ENCODE peak calls at places on chromosomes 2 and 18, in ten cellular contexts. One of them, this sample, is unnamed.
A peak's percentile ranks its signal among the peaks of the same experiment; 100 is the strongest.

GRCh38 chr2:217798743-217799552 is 203.8 kb downstream of the TNS1 start:
- DNase-seq in stimulated activated CD8-positive, alpha-beta memory T cell treated with anti-CD3 and anti-CD28 coated beads, Interleukin-15, amount 100 ng/mL, for 1 hour: no peak
- DNase-seq in AG08395: no peak
- DNase-seq in T-helper 2 cell: no peak
- DNase-seq in aorta: peak; percentile 81
- DNase-seq in nephron progenitor cell: no peak
- DNase-seq in NCI-H1092 treated with DMSO at 0.1 percent for 48 hours: no peak
- DNase-seq in epithelial cell of esophagus: no peak
- DNase-seq in ACHN: no peak
- DNase-seq in PC-3: no peak
- DNase-seq in this sample: peak; percentile 21

GRCh38 chr2:121698318-121698930 is 38.3 kb downstream of the NIFK start:
- DNase-seq in ACHN: no peak
- DNase-seq in stimulated activated CD8-positive, alpha-beta memory T cell treated with anti-CD3 and anti-CD28 coated beads, Interleukin-15, amount 100 ng/mL, for 1 hour: no peak
- DNase-seq in aorta: no peak
- DNase-seq in epithelial cell of esophagus: no peak
- DNase-seq in PC-3: no peak
- DNase-seq in T-helper 2 cell: no peak
- DNase-seq in nephron progenitor cell: no peak
- DNase-seq in NCI-H1092 treated with DMSO at 0.1 percent for 48 hours: no peak
- DNase-seq in AG08395: no peak
- DNase-seq in this sample: no peak

GRCh38 chr2:55112229-55113016 is 62.2 kb upstream of the RTN4 start:
- DNase-seq in epithelial cell of esophagus: no peak
- DNase-seq in ACHN: no peak
- DNase-seq in PC-3: no peak
- DNase-seq in NCI-H1092 treated with DMSO at 0.1 percent for 48 hours: peak; percentile 48
- DNase-seq in nephron progenitor cell: peak; percentile 32
- DNase-seq in T-helper 2 cell: no peak
- DNase-seq in AG08395: peak; percentile 52
- DNase-seq in aorta: peak; percentile 89
- DNase-seq in stimulated activated CD8-positive, alpha-beta memory T cell treated with anti-CD3 and anti-CD28 coated beads, Interleukin-15, amount 100 ng/mL, for 1 hour: no peak
- DNase-seq in this sample: no peak

GRCh38 chr2:138003411-138003810 is 39.1 kb downstream of the HNMT start:
- DNase-seq in T-helper 2 cell: no peak
- DNase-seq in nephron progenitor cell: no peak
- DNase-seq in aorta: no peak
- DNase-seq in NCI-H1092 treated with DMSO at 0.1 percent for 48 hours: no peak
- DNase-seq in AG08395: no peak
- DNase-seq in epithelial cell of esophagus: peak; percentile 10
- DNase-seq in PC-3: no peak
- DNase-seq in stimulated activated CD8-positive, alpha-beta memory T cell treated with anti-CD3 and anti-CD28 coated beads, Interleukin-15, amount 100 ng/mL, for 1 hour: no peak
- DNase-seq in ACHN: no peak
- DNase-seq in this sample: no peak

GRCh38 chr2:28713582-28714292 is 37.9 kb upstream of the PPP1CB start:
- DNase-seq in AG08395: peak; percentile 52
- DNase-seq in aorta: no peak
- DNase-seq in NCI-H1092 treated with DMSO at 0.1 percent for 48 hours: no peak
- DNase-seq in T-helper 2 cell: no peak
- DNase-seq in ACHN: peak; percentile 57
- DNase-seq in PC-3: peak; percentile 40
- DNase-seq in stimulated activated CD8-positive, alpha-beta memory T cell treated with anti-CD3 and anti-CD28 coated beads, Interleukin-15, amount 100 ng/mL, for 1 hour: no peak
- DNase-seq in epithelial cell of esophagus: peak; percentile 80
- DNase-seq in nephron progenitor cell: no peak
- DNase-seq in this sample: no peak

GRCh38 chr2:236971919-236972381 is 113.7 kb upstream of the COPS8 start:
- DNase-seq in epithelial cell of esophagus: no peak
- DNase-seq in stimulated activated CD8-positive, alpha-beta memory T cell treated with anti-CD3 and anti-CD28 coated beads, Interleukin-15, amount 100 ng/mL, for 1 hour: no peak
- DNase-seq in T-helper 2 cell: no peak
- DNase-seq in aorta: no peak
- DNase-seq in PC-3: no peak
- DNase-seq in nephron progenitor cell: no peak
- DNase-seq in AG08395: no peak
- DNase-seq in NCI-H1092 treated with DMSO at 0.1 percent for 48 hours: no peak
- DNase-seq in ACHN: no peak
- DNase-seq in this sample: no peak

GRCh38 chr18:48788378-48788777 is 162.4 kb downstream of the SMAD7 start:
- DNase-seq in stimulated activated CD8-positive, alpha-beta memory T cell treated with anti-CD3 and anti-CD28 coated beads, Interleukin-15, amount 100 ng/mL, for 1 hour: no peak
- DNase-seq in PC-3: no peak
- DNase-seq in ACHN: no peak
- DNase-seq in T-helper 2 cell: no peak
- DNase-seq in aorta: no peak
- DNase-seq in epithelial cell of esophagus: no peak
- DNase-seq in nephron progenitor cell: no peak
- DNase-seq in AG08395: no peak
- DNase-seq in NCI-H1092 treated with DMSO at 0.1 percent for 48 hours: no peak
- DNase-seq in this sample: no peak

GRCh38 chr2:134253804-134254203 is at the start of gene MGAT5:
- DNase-seq in stimulated activated CD8-positive, alpha-beta memory T cell treated with anti-CD3 and anti-CD28 coated beads, Interleukin-15, amount 100 ng/mL, for 1 hour: no peak
- DNase-seq in aorta: no peak
- DNase-seq in epithelial cell of esophagus: peak; percentile 46
- DNase-seq in ACHN: no peak
- DNase-seq in AG08395: no peak
- DNase-seq in nephron progenitor cell: no peak
- DNase-seq in T-helper 2 cell: no peak
- DNase-seq in PC-3: peak; percentile 22
- DNase-seq in NCI-H1092 treated with DMSO at 0.1 percent for 48 hours: peak; percentile 91
- DNase-seq in this sample: no peak

GRCh38 chr2:40219141-40219540 is 232.7 kb downstream of the SLC8A1 start:
- DNase-seq in T-helper 2 cell: no peak
- DNase-seq in aorta: no peak
- DNase-seq in AG08395: no peak
- DNase-seq in ACHN: no peak
- DNase-seq in nephron progenitor cell: no peak
- DNase-seq in epithelial cell of esophagus: no peak
- DNase-seq in PC-3: no peak
- DNase-seq in stimulated activated CD8-positive, alpha-beta memory T cell treated with anti-CD3 and anti-CD28 coated beads, Interleukin-15, amount 100 ng/mL, for 1 hour: no peak
- DNase-seq in NCI-H1092 treated with DMSO at 0.1 percent for 48 hours: no peak
- DNase-seq in this sample: no peak

GRCh38 chr18:75360206-75360605 is 67.3 kb downstream of the SMIM21 start:
- DNase-seq in ACHN: no peak
- DNase-seq in AG08395: no peak
- DNase-seq in NCI-H1092 treated with DMSO at 0.1 percent for 48 hours: no peak
- DNase-seq in aorta: no peak
- DNase-seq in T-helper 2 cell: no peak
- DNase-seq in epithelial cell of esophagus: no peak
- DNase-seq in stimulated activated CD8-positive, alpha-beta memory T cell treated with anti-CD3 and anti-CD28 coated beads, Interleukin-15, amount 100 ng/mL, for 1 hour: no peak
- DNase-seq in PC-3: no peak
- DNase-seq in nephron progenitor cell: peak; percentile 39
- DNase-seq in this sample: no peak

GRCh38 chr2:168119519-168120141 is 127.8 kb downstream of the STK39 start:
- DNase-seq in epithelial cell of esophagus: peak; percentile 73
- DNase-seq in aorta: no peak
- DNase-seq in nephron progenitor cell: peak; percentile 35
- DNase-seq in NCI-H1092 treated with DMSO at 0.1 percent for 48 hours: peak; percentile 26
- DNase-seq in stimulated activated CD8-positive, alpha-beta memory T cell treated with anti-CD3 and anti-CD28 coated beads, Interleukin-15, amount 100 ng/mL, for 1 hour: no peak
- DNase-seq in AG08395: peak; percentile 43
- DNase-seq in T-helper 2 cell: no peak
- DNase-seq in ACHN: peak; percentile 73
- DNase-seq in PC-3: peak; percentile 77
- DNase-seq in this sample: peak; percentile 41

GRCh38 chr2:134676960-134677359 is 41.8 kb downstream of the TMEM163 start:
- DNase-seq in AG08395: no peak
- DNase-seq in stimulated activated CD8-positive, alpha-beta memory T cell treated with anti-CD3 and anti-CD28 coated beads, Interleukin-15, amount 100 ng/mL, for 1 hour: no peak
- DNase-seq in aorta: no peak
- DNase-seq in nephron progenitor cell: peak; percentile 10
- DNase-seq in epithelial cell of esophagus: no peak
- DNase-seq in PC-3: no peak
- DNase-seq in T-helper 2 cell: peak; percentile 27
- DNase-seq in NCI-H1092 treated with DMSO at 0.1 percent for 48 hours: no peak
- DNase-seq in ACHN: no peak
- DNase-seq in this sample: no peak

GRCh38 chr2:33437815-33438214 is 38.6 kb upstream of the RASGRP3 start:
- DNase-seq in T-helper 2 cell: no peak
- DNase-seq in stimulated activated CD8-positive, alpha-beta memory T cell treated with anti-CD3 and anti-CD28 coated beads, Interleukin-15, amount 100 ng/mL, for 1 hour: no peak
- DNase-seq in nephron progenitor cell: no peak
- DNase-seq in aorta: no peak
- DNase-seq in NCI-H1092 treated with DMSO at 0.1 percent for 48 hours: no peak
- DNase-seq in AG08395: no peak
- DNase-seq in PC-3: no peak
- DNase-seq in epithelial cell of esophagus: no peak
- DNase-seq in ACHN: no peak
- DNase-seq in this sample: no peak

GRCh38 chr18:62018034-62018760 is 125.4 kb upstream of the RNF152 start:
- DNase-seq in NCI-H1092 treated with DMSO at 0.1 percent for 48 hours: no peak
- DNase-seq in epithelial cell of esophagus: no peak
- DNase-seq in ACHN: no peak
- DNase-seq in stimulated activated CD8-positive, alpha-beta memory T cell treated with anti-CD3 and anti-CD28 coated beads, Interleukin-15, amount 100 ng/mL, for 1 hour: no peak
- DNase-seq in AG08395: peak; percentile 74
- DNase-seq in T-helper 2 cell: no peak
- DNase-seq in PC-3: no peak
- DNase-seq in aorta: peak; percentile 78
- DNase-seq in nephron progenitor cell: no peak
- DNase-seq in this sample: no peak

GRCh38 chr2:215878476-215879063 is 134.8 kb downstream of the MREG start:
- DNase-seq in ACHN: no peak
- DNase-seq in NCI-H1092 treated with DMSO at 0.1 percent for 48 hours: no peak
- DNase-seq in aorta: no peak
- DNase-seq in T-helper 2 cell: no peak
- DNase-seq in stimulated activated CD8-positive, alpha-beta memory T cell treated with anti-CD3 and anti-CD28 coated beads, Interleukin-15, amount 100 ng/mL, for 1 hour: no peak
- DNase-seq in PC-3: peak; percentile 73
- DNase-seq in nephron progenitor cell: no peak
- DNase-seq in epithelial cell of esophagus: peak; percentile 73
- DNase-seq in AG08395: peak; percentile 24
- DNase-seq in this sample: no peak

GRCh38 chr18:11741505-11742145 is 52.6 kb downstream of the GNAL start:
- DNase-seq in stimulated activated CD8-positive, alpha-beta memory T cell treated with anti-CD3 and anti-CD28 coated beads, Interleukin-15, amount 100 ng/mL, for 1 hour: no peak
- DNase-seq in ACHN: peak; percentile 36
- DNase-seq in NCI-H1092 treated with DMSO at 0.1 percent for 48 hours: no peak
- DNase-seq in PC-3: peak; percentile 42
- DNase-seq in AG08395: peak; percentile 30
- DNase-seq in nephron progenitor cell: no peak
- DNase-seq in T-helper 2 cell: no peak
- DNase-seq in epithelial cell of esophagus: peak; percentile 41
- DNase-seq in aorta: no peak
- DNase-seq in this sample: no peak

GRCh38 chr2:148524519-148524919 is 120.0 kb upstream of the EPC2 start:
- DNase-seq in T-helper 2 cell: peak; percentile 75
- DNase-seq in ACHN: no peak
- DNase-seq in AG08395: no peak
- DNase-seq in stimulated activated CD8-positive, alpha-beta memory T cell treated with anti-CD3 and anti-CD28 coated beads, Interleukin-15, amount 100 ng/mL, for 1 hour: no peak
- DNase-seq in aorta: no peak
- DNase-seq in NCI-H1092 treated with DMSO at 0.1 percent for 48 hours: no peak
- DNase-seq in nephron progenitor cell: no peak
- DNase-seq in PC-3: no peak
- DNase-seq in epithelial cell of esophagus: no peak
- DNase-seq in this sample: no peak

GRCh38 chr18:2914844-2915243 is 68.0 kb downstream of the EMILIN2 start:
- DNase-seq in NCI-H1092 treated with DMSO at 0.1 percent for 48 hours: no peak
- DNase-seq in AG08395: no peak
- DNase-seq in aorta: no peak
- DNase-seq in PC-3: no peak
- DNase-seq in nephron progenitor cell: no peak
- DNase-seq in epithelial cell of esophagus: no peak
- DNase-seq in ACHN: no peak
- DNase-seq in stimulated activated CD8-positive, alpha-beta memory T cell treated with anti-CD3 and anti-CD28 coated beads, Interleukin-15, amount 100 ng/mL, for 1 hour: no peak
- DNase-seq in T-helper 2 cell: no peak
- DNase-seq in this sample: no peak

GRCh38 chr2:149739171-149739879 is 151.8 kb upstream of the MMADHC start:
- DNase-seq in aorta: no peak
- DNase-seq in AG08395: no peak
- DNase-seq in NCI-H1092 treated with DMSO at 0.1 percent for 48 hours: no peak
- DNase-seq in T-helper 2 cell: no peak
- DNase-seq in PC-3: no peak
- DNase-seq in epithelial cell of esophagus: peak; percentile 52
- DNase-seq in nephron progenitor cell: no peak
- DNase-seq in stimulated activated CD8-positive, alpha-beta memory T cell treated with anti-CD3 and anti-CD28 coated beads, Interleukin-15, amount 100 ng/mL, for 1 hour: no peak
- DNase-seq in ACHN: no peak
- DNase-seq in this sample: no peak

GRCh38 chr18:44458777-44459176 is 221.9 kb upstream of the SETBP1 start:
- DNase-seq in ACHN: peak; percentile 1
- DNase-seq in NCI-H1092 treated with DMSO at 0.1 percent for 48 hours: no peak
- DNase-seq in stimulated activated CD8-positive, alpha-beta memory T cell treated with anti-CD3 and anti-CD28 coated beads, Interleukin-15, amount 100 ng/mL, for 1 hour: no peak
- DNase-seq in epithelial cell of esophagus: peak; percentile 93
- DNase-seq in PC-3: peak; percentile 37
- DNase-seq in AG08395: peak; percentile 84
- DNase-seq in aorta: no peak
- DNase-seq in nephron progenitor cell: no peak
- DNase-seq in T-helper 2 cell: no peak
- DNase-seq in this sample: no peak

GRCh38 chr2:38709515-38710194 is 41.5 kb downstream of the SRSF7 start:
- DNase-seq in aorta: no peak
- DNase-seq in NCI-H1092 treated with DMSO at 0.1 percent for 48 hours: no peak
- DNase-seq in nephron progenitor cell: no peak
- DNase-seq in T-helper 2 cell: peak; percentile 83
- DNase-seq in ACHN: no peak
- DNase-seq in AG08395: no peak
- DNase-seq in epithelial cell of esophagus: no peak
- DNase-seq in stimulated activated CD8-positive, alpha-beta memory T cell treated with anti-CD3 and anti-CD28 coated beads, Interleukin-15, amount 100 ng/mL, for 1 hour: no peak
- DNase-seq in PC-3: no peak
- DNase-seq in this sample: no peak

GRCh38 chr2:57185568-57185967 is 861.0 kb upstream of the VRK2 start:
- DNase-seq in ACHN: no peak
- DNase-seq in NCI-H1092 treated with DMSO at 0.1 percent for 48 hours: no peak
- DNase-seq in nephron progenitor cell: no peak
- DNase-seq in AG08395: no peak
- DNase-seq in aorta: no peak
- DNase-seq in epithelial cell of esophagus: no peak
- DNase-seq in PC-3: no peak
- DNase-seq in stimulated activated CD8-positive, alpha-beta memory T cell treated with anti-CD3 and anti-CD28 coated beads, Interleukin-15, amount 100 ng/mL, for 1 hour: no peak
- DNase-seq in T-helper 2 cell: no peak
- DNase-seq in this sample: no peak

GRCh38 chr2:79219383-79219988 is 59.9 kb upstream of the REG3A start:
- DNase-seq in nephron progenitor cell: peak; percentile 47
- DNase-seq in ACHN: peak; percentile 66
- DNase-seq in PC-3: peak; percentile 62
- DNase-seq in stimulated activated CD8-positive, alpha-beta memory T cell treated with anti-CD3 and anti-CD28 coated beads, Interleukin-15, amount 100 ng/mL, for 1 hour: no peak
- DNase-seq in T-helper 2 cell: no peak
- DNase-seq in NCI-H1092 treated with DMSO at 0.1 percent for 48 hours: peak; percentile 40
- DNase-seq in epithelial cell of esophagus: peak; percentile 64
- DNase-seq in AG08395: peak; percentile 19
- DNase-seq in aorta: no peak
- DNase-seq in this sample: peak; percentile 14

GRCh38 chr2:94869552-94870391 is 1.5 kb upstream of the TEKT4 start:
- DNase-seq in ACHN: no peak
- DNase-seq in nephron progenitor cell: no peak
- DNase-seq in PC-3: no peak
- DNase-seq in aorta: no peak
- DNase-seq in epithelial cell of esophagus: no peak
- DNase-seq in stimulated activated CD8-positive, alpha-beta memory T cell treated with anti-CD3 and anti-CD28 coated beads, Interleukin-15, amount 100 ng/mL, for 1 hour: no peak
- DNase-seq in AG08395: no peak
- DNase-seq in NCI-H1092 treated with DMSO at 0.1 percent for 48 hours: no peak
- DNase-seq in T-helper 2 cell: no peak
- DNase-seq in this sample: no peak

GRCh38 chr18:23593720-23594119 is 7.4 kb upstream of the NPC1 start:
- DNase-seq in stimulated activated CD8-positive, alpha-beta memory T cell treated with anti-CD3 and anti-CD28 coated beads, Interleukin-15, amount 100 ng/mL, for 1 hour: no peak
- DNase-seq in PC-3: peak; percentile 95
- DNase-seq in T-helper 2 cell: no peak
- DNase-seq in nephron progenitor cell: no peak
- DNase-seq in aorta: no peak
- DNase-seq in epithelial cell of esophagus: peak; percentile 93
- DNase-seq in AG08395: peak; percentile 88
- DNase-seq in NCI-H1092 treated with DMSO at 0.1 percent for 48 hours: no peak
- DNase-seq in ACHN: peak; percentile 96
- DNase-seq in this sample: no peak

GRCh38 chr18:63445067-63445466 is 22.8 kb upstream of the VPS4B start:
- DNase-seq in nephron progenitor cell: no peak
- DNase-seq in NCI-H1092 treated with DMSO at 0.1 percent for 48 hours: no peak
- DNase-seq in stimulated activated CD8-positive, alpha-beta memory T cell treated with anti-CD3 and anti-CD28 coated beads, Interleukin-15, amount 100 ng/mL, for 1 hour: no peak
- DNase-seq in aorta: no peak
- DNase-seq in AG08395: no peak
- DNase-seq in T-helper 2 cell: no peak
- DNase-seq in epithelial cell of esophagus: peak; percentile 93
- DNase-seq in ACHN: no peak
- DNase-seq in PC-3: no peak
- DNase-seq in this sample: no peak

GRCh38 chr2:2746731-2747130 is 415.7 kb upstream of the MYT1L start:
- DNase-seq in AG08395: no peak
- DNase-seq in T-helper 2 cell: no peak
- DNase-seq in ACHN: no peak
- DNase-seq in aorta: no peak
- DNase-seq in PC-3: no peak
- DNase-seq in stimulated activated CD8-positive, alpha-beta memory T cell treated with anti-CD3 and anti-CD28 coated beads, Interleukin-15, amount 100 ng/mL, for 1 hour: no peak
- DNase-seq in epithelial cell of esophagus: no peak
- DNase-seq in nephron progenitor cell: no peak
- DNase-seq in NCI-H1092 treated with DMSO at 0.1 percent for 48 hours: no peak
- DNase-seq in this sample: no peak

GRCh38 chr2:227297052-227297451 is 28.0 kb upstream of the MFF start:
- DNase-seq in ACHN: no peak
- DNase-seq in PC-3: no peak
- DNase-seq in AG08395: no peak
- DNase-seq in nephron progenitor cell: no peak
- DNase-seq in T-helper 2 cell: no peak
- DNase-seq in aorta: no peak
- DNase-seq in epithelial cell of esophagus: peak; percentile 58
- DNase-seq in stimulated activated CD8-positive, alpha-beta memory T cell treated with anti-CD3 and anti-CD28 coated beads, Interleukin-15, amount 100 ng/mL, for 1 hour: no peak
- DNase-seq in NCI-H1092 treated with DMSO at 0.1 percent for 48 hours: no peak
- DNase-seq in this sample: no peak

This sample was measured in memory B cell.